ENCODE peak calls at places on chromosomes 6 and 20, in eight cellular contexts. U is CD8-positive, alpha-beta T cell; Z is nephron progenitor cell; C is stimulated activated CD4-positive, alpha-beta T cell treated with anti-CD3 and anti-CD28 coated beads, Interleukin-4, amount 100 ng/mL, for 1 hour; A is ELF-1; J is stimulated activated CD8-positive, alpha-beta memory T cell treated with anti-CD3 and anti-CD28 coated beads, Interleukin-7, amount 100 ng/mL, for 4 hours; D is AG09309; G is kidney. K is an unnamed sample.

GRCh38 chr20:48531505-48531904 is 296.3 kb downstream of the PREX1 start:
- DNase-seq in U (no peak), A (no peak), Z (no peak), C (no peak), D (no peak), J (no peak), G (no peak), K (no peak)

GRCh38 chr6:111730835-111731234 is 125.2 kb upstream of the TRAF3IP2 start:
- DNase-seq in Z (no peak), J (no peak), D (no peak), A (no peak), U (no peak), C (no peak), G (peak), K (no peak)

GRCh38 chr6:43897571-43898302 is 127.7 kb downstream of the VEGFA start:
- DNase-seq in Z (no peak), A (no peak), U (no peak), C (no peak), G (no peak), D (no peak), J (no peak), K (no peak)

GRCh38 chr6:114096553-114097172 is 125.7 kb upstream of the HDAC2 start:
- DNase-seq in D (no peak), C (no peak), Z (peak), J (no peak), G (no peak), U (no peak), A (no peak), K (no peak)

GRCh38 chr20:31605902-31606677 is 1.0 kb downstream of the ID1 start:
- DNase-seq in J (no peak), Z (peak), U (no peak), D (no peak), G (peak), A (peak), C (peak), K (peak)

GRCh38 chr6:146543211-146543939 is at the start of gene RAB32:
- DNase-seq in G (peak), D (peak), J (peak), U (no peak), Z (peak), C (peak), A (peak), K (no peak)

GRCh38 chr20:35252037-35252461 is 25.6 kb downstream of the MMP24 start:
- DNase-seq in G (no peak), C (no peak), U (no peak), Z (no peak), J (peak), D (no peak), A (no peak), K (no peak)

GRCh38 chr6:36273802-36274201 is 3.9 kb downstream of the PNPLA1 start:
- DNase-seq in U (no peak), G (no peak), C (no peak), D (no peak), A (no peak), J (no peak), Z (no peak), K (no peak)

GRCh38 chr6:159899994-159900745 is 9.4 kb downstream of the MAS1 start:
- DNase-seq in J (no peak), G (no peak), Z (no peak), A (no peak), U (no peak), D (peak), C (no peak), K (no peak)

GRCh38 chr6:90811596-90812226 is 224.8 kb upstream of the MAP3K7 start:
- DNase-seq in U (no peak), G (no peak), A (no peak), J (no peak), C (no peak), Z (no peak), D (no peak), K (no peak)

GRCh38 chr6:133587841-133588240 is 301.1 kb upstream of the TCF21 start:
- DNase-seq in J (no peak), Z (no peak), D (no peak), A (no peak), C (no peak), U (no peak), G (no peak), K (no peak)

GRCh38 chr6:15876406-15876805 is 213.6 kb upstream of the DTNBP1 start:
- DNase-seq in D (no peak), A (no peak), C (no peak), U (no peak), G (no peak), J (no peak), Z (no peak), K (no peak)

GRCh38 chr6:19994909-19995308 is 157.7 kb downstream of the ID4 start:
- DNase-seq in A (no peak), J (no peak), C (no peak), Z (no peak), U (no peak), G (no peak), D (no peak), K (no peak)

GRCh38 chr6:90368001-90368400 is 71.4 kb upstream of the BACH2 start:
- DNase-seq in U (no peak), A (no peak), G (no peak), Z (no peak), D (no peak), J (no peak), C (no peak), K (no peak)

GRCh38 chr6:14981960-14982359 is 263.9 kb upstream of the JARID2 start:
- DNase-seq in A (no peak), J (no peak), D (no peak), Z (no peak), U (no peak), G (no peak), C (no peak), K (no peak)

GRCh38 chr6:144955853-144956252 is 670.7 kb downstream of the UTRN start:
- DNase-seq in G (no peak), J (no peak), A (no peak), D (no peak), Z (no peak), C (no peak), U (no peak), K (no peak)

GRCh38 chr20:35304956-35305355 is 12.7 kb upstream of the FAM83C start:
- DNase-seq in D (no peak), A (no peak), J (no peak), U (no peak), Z (no peak), C (no peak), G (no peak), K (no peak)

GRCh38 chr6:93351222-93351621 is 68.1 kb downstream of the EPHA7 start:
- DNase-seq in J (no peak), Z (no peak), C (no peak), U (no peak), D (no peak), A (no peak), G (no peak), K (no peak)

GRCh38 chr20:21901470-21902275 is 196.2 kb downstream of the PAX1 start:
- DNase-seq in A (no peak), G (no peak), J (no peak), Z (no peak), U (no peak), D (no peak), C (no peak), K (no peak)

GRCh38 chr6:79084693-79085092 is 6.6 kb upstream of the PHIP start:
- DNase-seq in D (no peak), Z (no peak), G (no peak), A (no peak), U (no peak), J (no peak), C (no peak), K (no peak)

GRCh38 chr6:25332671-25333071 is 53.5 kb downstream of the CARMIL1 start:
- DNase-seq in G (no peak), C (no peak), A (no peak), D (no peak), J (no peak), Z (no peak), U (no peak), K (no peak)

GRCh38 chr20:14963262-14963663 is 625.9 kb upstream of the FLRT3 start:
- DNase-seq in D (no peak), C (no peak), G (no peak), U (no peak), J (no peak), A (no peak), Z (no peak), K (no peak)

K was measured in activated B cell treated with CpG ODN at 0.5 μM for 24 hours.